ENCODE peak calls at places on chromosomes 6 and 20, in seven cellular contexts. O, J, T, V, L, Q and R are unnamed samples.

GRCh38 chr6:106169517-106169916 is 83.4 kb downstream of the PRDM1 start:
- DNase-seq in L (no peak), Q (no peak), J (no peak), T (no peak), V (no peak), O (no peak), R (no peak)

GRCh38 chr6:5999688-6000608 is 6.8 kb downstream of the NRN1 start:
- DNase-seq in J (no peak), V (no peak), Q (peak; percentile 37), T (no peak), O (no peak), L (no peak), R (no peak)

GRCh38 chr6:170053966-170054661 is 236.8 kb downstream of the DLL1 start:
- DNase-seq in V (no peak), J (no peak), Q (no peak), L (no peak), T (no peak), O (no peak), R (no peak)

GRCh38 chr6:2746557-2747061 is 4.1 kb downstream of the MYLK4 start:
- DNase-seq in T (no peak), O (no peak), J (no peak), V (no peak), L (no peak), Q (peak; percentile 75), R (no peak)

GRCh38 chr20:1927217-1927616 is 32.0 kb downstream of the SIRPA start:
- DNase-seq in J (no peak), Q (no peak), L (no peak), T (no peak), O (no peak), V (no peak), R (no peak)

GRCh38 chr20:16542477-16542876 is 30.8 kb downstream of the KIF16B start:
- DNase-seq in Q (no peak), J (no peak), L (no peak), V (no peak), T (no peak), O (no peak), R (no peak)

GRCh38 chr6:133986942-133987341 is 33.9 kb downstream of the TBPL1 start:
- DNase-seq in J (no peak), L (no peak), T (no peak), Q (no peak), O (no peak), V (no peak), R (no peak)

GRCh38 chr6:31768717-31769257 is 6.3 kb downstream of the SAPCD1 start:
- DNase-seq in O (no peak), V (no peak), Q (no peak), L (no peak), J (no peak), T (no peak), R (no peak)

GRCh38 chr6:19988555-19988954 is 151.4 kb downstream of the ID4 start:
- DNase-seq in O (no peak), J (peak; percentile 17), L (peak; percentile 31), V (no peak), T (no peak), Q (peak; percentile 87), R (no peak)

GRCh38 chr6:11263185-11263817 is 30.8 kb upstream of the NEDD9 start:
- DNase-seq in L (peak; percentile 91), V (no peak), O (peak; percentile 20), Q (peak; percentile 86), J (peak; percentile 85), T (no peak), R (no peak)

GRCh38 chr6:138107752-138108592 is 753 bp upstream of the PERP start:
- DNase-seq in Q (peak; percentile 38), T (no peak), L (no peak), V (peak; percentile 49), O (no peak), J (no peak), R (no peak)

GRCh38 chr20:51586005-51586440 is 43.5 kb upstream of the NFATC2 start:
- DNase-seq in V (no peak), J (peak; percentile 90), L (peak; percentile 68), T (no peak), O (no peak), Q (no peak), R (no peak)

GRCh38 chr6:166707045-166707444 is 80.0 kb upstream of the RPS6KA2 start:
- DNase-seq in Q (peak; percentile 77), O (no peak), L (peak; percentile 32), J (peak; percentile 28), T (no peak), V (peak; percentile 2), R (no peak)

GRCh38 chr6:81774542-81774941 is 22.1 kb upstream of the TENT5A start:
- DNase-seq in T (no peak), O (no peak), Q (no peak), V (no peak), J (no peak), L (no peak), R (no peak)

GRCh38 chr6:140360651-140361050 is 986.2 kb upstream of the CITED2 start:
- DNase-seq in O (no peak), L (no peak), Q (peak; percentile 60), V (no peak), T (no peak), J (peak; percentile 31), R (no peak)

GRCh38 chr6:170497845-170498281 is 55.2 kb downstream of the PSMB1 start:
- DNase-seq in T (no peak), L (no peak), O (no peak), V (no peak), J (no peak), Q (peak; percentile 30), R (no peak)

GRCh38 chr20:63501818-63502670 is 3.2 kb upstream of the EEF1A2 start:
- DNase-seq in T (no peak), V (peak; percentile 61), J (no peak), L (no peak), Q (peak; percentile 90), O (no peak), R (no peak)

GRCh38 chr6:139373154-139373927 is 1.1 kb downstream of the CITED2 start:
- DNase-seq in V (no peak), Q (peak; percentile 85), J (peak; percentile 44), O (no peak), L (peak; percentile 68), T (peak; percentile 35), R (peak; percentile 37)

GRCh38 chr6:161266866-161267265 is 7.0 kb downstream of the AGPAT4 start:
- DNase-seq in O (no peak), T (no peak), V (no peak), L (no peak), J (no peak), Q (no peak), R (no peak)

GRCh38 chr20:32509639-32510066 is 75.5 kb downstream of the NOL4L start:
- DNase-seq in O (no peak), V (no peak), L (no peak), J (peak; percentile 23), Q (peak; percentile 77), T (no peak), R (no peak)

GRCh38 chr20:53497246-53497645 is 96.4 kb downstream of the ZNF217 start:
- DNase-seq in Q (no peak), V (no peak), L (no peak), J (no peak), T (no peak), O (no peak), R (no peak)

GRCh38 chr6:49906511-49906910 is 40.2 kb upstream of the CRISP1 start:
- DNase-seq in Q (no peak), L (no peak), O (no peak), V (no peak), T (no peak), J (no peak), R (no peak)

GRCh38 chr20:63740070-63740500 is 509 bp downstream of the SLC2A4RG start:
- DNase-seq in V (no peak), O (no peak), T (no peak), J (peak; percentile 49), L (peak; percentile 26), Q (peak; percentile 79), R (no peak)

GRCh38 chr20:33791959-33792597 is 19.1 kb upstream of the CHMP4B start:
- DNase-seq in J (peak; percentile 25), L (peak; percentile 59), V (no peak), T (peak; percentile 15), O (no peak), Q (peak; percentile 59), R (no peak)

GRCh38 chr20:6651016-6651415 is 116.5 kb upstream of the BMP2 start:
- DNase-seq in Q (no peak), V (no peak), T (no peak), J (peak; percentile 13), O (peak; percentile 80), L (peak; percentile 19), R (no peak)

GRCh38 chr20:44219287-44219686 is 8.7 kb upstream of the OSER1 start:
- DNase-seq in Q (no peak), V (no peak), L (no peak), T (no peak), J (no peak), O (no peak), R (no peak)

GRCh38 chr20:36717657-36718056 is 28.2 kb downstream of the NDRG3 start:
- DNase-seq in Q (no peak), J (no peak), L (peak; percentile 10), V (no peak), O (no peak), T (no peak), R (no peak)

GRCh38 chr6:161584051-161584450 is 310.2 kb upstream of the AGPAT4 start:
- DNase-seq in O (no peak), L (no peak), T (no peak), Q (no peak), V (peak; percentile 24), J (peak; percentile 4), R (no peak)

GRCh38 chr6:167422934-167423333 is 98.0 kb downstream of the TTLL2 start:
- DNase-seq in T (no peak), V (no peak), Q (no peak), L (no peak), O (no peak), J (no peak), R (no peak)

GRCh38 chr20:46637861-46638366 is 13.3 kb downstream of the SLC13A3 start:
- DNase-seq in Q (no peak), V (no peak), T (no peak), L (no peak), J (no peak), O (no peak), R (no peak)

GRCh38 chr6:159897603-159898002 is 6.8 kb downstream of the MAS1 start:
- DNase-seq in L (no peak), T (no peak), O (no peak), V (no peak), Q (no peak), J (no peak), R (no peak)

GRCh38 chr6:33840064-33840926 is 36.5 kb upstream of the MLN start:
- DNase-seq in J (peak; percentile 100), O (peak; percentile 93), L (peak; percentile 96), V (no peak), Q (peak; percentile 60), T (no peak), R (peak; percentile 51)

GRCh38 chr6:51495016-51495805 is 592.2 kb downstream of the PKHD1 start:
- DNase-seq in L (no peak), J (no peak), T (no peak), O (no peak), Q (peak; percentile 23), V (no peak), R (no peak)